ENCODE peak calls at places on chromosomes 12 and 14, in six cellular contexts. F is omental fat pad, I is AG04450, Q is NCI-H1092, K is adrenal gland, B is Peyer's patch. Y is an unnamed sample.

GRCh38 chr14:32374155-32374554 is 45.1 kb downstream of the AKAP6 start:
- DNase-seq in B (no peak), I (no peak), F (no peak), Q (no peak), K (no peak), Y (no peak)

GRCh38 chr12:77493311-77493710 is 337.4 kb upstream of the NAV3 start:
- DNase-seq in I (no peak), B (no peak), Q (no peak), K (no peak), F (no peak), Y (no peak)

GRCh38 chr12:115172521-115172920 is 488.5 kb upstream of the TBX3 start:
- DNase-seq in K (no peak), I (peak; percentile 63), B (no peak), Q (no peak), F (no peak), Y (peak; percentile 81)

GRCh38 chr14:104586832-104587620 is 7.5 kb downstream of the C14orf180 start:
- DNase-seq in K (no peak), F (no peak), I (no peak), Q (no peak), B (no peak), Y (no peak)

GRCh38 chr12:116495260-116495659 is 63.9 kb upstream of the MAP1LC3B2 start:
- DNase-seq in F (no peak), I (no peak), Q (no peak), B (no peak), K (no peak), Y (no peak)

GRCh38 chr12:101670007-101670671 is 27.3 kb upstream of the CHPT1 start:
- DNase-seq in B (peak; percentile 21), K (peak; percentile 47), Q (no peak), I (peak; percentile 7), F (no peak), Y (peak; percentile 29)

GRCh38 chr14:100994082-100994481 is 90.6 kb upstream of the RTL1 start:
- DNase-seq in K (no peak), I (no peak), Q (no peak), B (no peak), F (no peak), Y (no peak)

GRCh38 chr14:103535081-103535890 is 6.3 kb downstream of the TRMT61A start:
- DNase-seq in Q (no peak), B (no peak), I (no peak), K (no peak), F (no peak), Y (no peak)

GRCh38 chr12:94722664-94723063 is 72.3 kb upstream of the TMCC3 start:
- DNase-seq in F (no peak), Q (no peak), K (no peak), I (no peak), B (no peak), Y (no peak)

GRCh38 chr12:87439990-87440827 is 589.0 kb downstream of the C12orf50 start:
- DNase-seq in F (no peak), I (peak; percentile 46), B (no peak), K (peak; percentile 48), Q (no peak), Y (no peak)

GRCh38 chr12:109092484-109093021 is 719 bp downstream of the ALKBH2 start:
- DNase-seq in B (no peak), K (no peak), Q (no peak), I (no peak), F (no peak), Y (no peak)

GRCh38 chr12:52522346-52523011 is 2.3 kb upstream of the KRT5 start:
- DNase-seq in K (no peak), I (no peak), F (no peak), Q (no peak), B (peak; percentile 9), Y (no peak)

GRCh38 chr12:109462868-109463692 is 14.0 kb downstream of the KCTD10 start:
- DNase-seq in B (peak; percentile 22), I (peak; percentile 98), K (peak; percentile 91), F (no peak), Q (no peak), Y (peak; percentile 98)

GRCh38 chr12:95004610-95005009 is 1.1 kb upstream of the NDUFA12 start:
- DNase-seq in Q (no peak), B (no peak), F (no peak), K (no peak), I (no peak), Y (no peak)

GRCh38 chr14:80212025-80212402 is 710 bp upstream of the DIO2 start:
- DNase-seq in B (no peak), I (peak; percentile 23), K (peak; percentile 15), F (no peak), Q (no peak), Y (peak; percentile 33)

GRCh38 chr12:14408208-14408607 is 42.7 kb downstream of the ATF7IP start:
- DNase-seq in Q (no peak), I (no peak), K (no peak), B (no peak), F (no peak), Y (no peak)

GRCh38 chr12:114864688-114865685 is 181.0 kb upstream of the TBX3 start:
- DNase-seq in B (no peak), Q (no peak), I (no peak), F (no peak), K (no peak), Y (no peak)

GRCh38 chr14:56119221-56119967 is 1.2 kb downstream of the PELI2 start:
- DNase-seq in I (no peak), K (peak; percentile 59), F (no peak), Q (peak; percentile 21), B (peak; percentile 34), Y (no peak)

GRCh38 chr12:92859650-92860386 is 69.3 kb downstream of the EEA1 start:
- DNase-seq in B (no peak), F (no peak), I (no peak), K (no peak), Q (peak; percentile 18), Y (no peak)

GRCh38 chr14:91317381-91318313 is 73.1 kb upstream of the GPR68 start:
- DNase-seq in K (peak; percentile 81), Q (no peak), I (no peak), F (no peak), B (peak; percentile 86), Y (no peak)

GRCh38 chr14:105860615-105861580 is 334.5 kb downstream of the TMEM121 start:
- DNase-seq in I (no peak), B (peak; percentile 16), K (peak; percentile 3), F (peak; percentile 14), Q (no peak), Y (no peak)

GRCh38 chr14:66717571-66718140 is 209.7 kb downstream of the GPHN start:
- DNase-seq in K (no peak), F (no peak), Q (no peak), B (no peak), I (no peak), Y (no peak)

GRCh38 chr14:67517083-67517482 is 16.0 kb upstream of the PLEKHH1 start:
- DNase-seq in K (peak; percentile 59), B (no peak), Q (no peak), I (no peak), F (no peak), Y (no peak)

GRCh38 chr14:102317564-102318248 is 1.8 kb upstream of the ZNF839 start:
- DNase-seq in K (no peak), B (peak; percentile 36), I (no peak), F (no peak), Q (peak; percentile 19), Y (no peak)

GRCh38 chr12:31742891-31743290 is 14.1 kb upstream of the AMN1 start:
- DNase-seq in K (no peak), Q (no peak), B (peak; percentile 67), F (no peak), I (no peak), Y (no peak)

GRCh38 chr12:98741615-98742265 is 96.7 kb downstream of the APAF1 start:
- DNase-seq in Q (no peak), I (no peak), K (no peak), B (no peak), F (no peak), Y (no peak)

GRCh38 chr12:106246891-106247730 is 709 bp downstream of the CKAP4 start:
- DNase-seq in B (peak; percentile 44), K (peak; percentile 74), Q (no peak), F (no peak), I (no peak), Y (no peak)

GRCh38 chr12:78359530-78359929 is 505.0 kb upstream of the SYT1 start:
- DNase-seq in K (peak; percentile 41), F (no peak), B (no peak), Q (no peak), I (no peak), Y (peak; percentile 16)

GRCh38 chr14:95227279-95227860 is 70.0 kb upstream of the DICER1 start:
- DNase-seq in K (no peak), B (no peak), F (no peak), I (no peak), Q (peak; percentile 86), Y (no peak)

GRCh38 chr12:7374423-7375144 is 69.4 kb downstream of the CD163L1 start:
- DNase-seq in K (peak; percentile 26), B (no peak), I (no peak), F (no peak), Q (no peak), Y (peak; percentile 1)

GRCh38 chr12:124321040-124321481 is 26.2 kb downstream of the RFLNA start:
- DNase-seq in B (peak; percentile 28), F (peak; percentile 58), K (peak; percentile 68), I (no peak), Q (no peak), Y (no peak)

GRCh38 chr12:46886541-46887041 is 60.8 kb upstream of the SLC38A4 start:
- DNase-seq in K (no peak), I (no peak), Q (no peak), B (no peak), F (no peak), Y (peak; percentile 72)

GRCh38 chr12:46578190-46578982 is 205.8 kb upstream of the SLC38A2 start:
- DNase-seq in B (no peak), I (no peak), K (no peak), F (no peak), Q (no peak), Y (no peak)

GRCh38 chr12:4118017-4118510 is 155.5 kb upstream of the CCND2 start:
- DNase-seq in Q (no peak), I (peak; percentile 27), K (peak; percentile 61), B (peak; percentile 61), F (no peak), Y (no peak)

GRCh38 chr12:86663691-86664090 is 407.5 kb upstream of the MGAT4C start:
- DNase-seq in Q (no peak), F (no peak), I (no peak), B (no peak), K (no peak), Y (no peak)

GRCh38 chr14:81386379-81386778 is 13.7 kb downstream of the STON2 start:
- DNase-seq in K (no peak), F (no peak), I (no peak), B (no peak), Q (no peak), Y (no peak)

GRCh38 chr14:105330491-105330895 is 15.9 kb downstream of the PACS2 start:
- DNase-seq in Q (no peak), K (peak; percentile 63), B (no peak), F (no peak), I (no peak), Y (peak; percentile 29)

GRCh38 chr12:64514456-64514855 is 62.5 kb downstream of the TBK1 start:
- DNase-seq in K (no peak), Q (no peak), B (no peak), F (no peak), I (no peak), Y (no peak)

Y was measured in AG09309.